ENCODE peak calls at places on chromosomes 2 and 18, in six cellular contexts. Q is T-helper 17 cell; B is stimulated activated CD8-positive, alpha-beta memory T cell treated with anti-CD3 and anti-CD28 coated beads, Interleukin-15, amount 100 ng/mL, for 4 hours; E is SK-N-SH; M is NCI-H524 treated with DMSO at 0.1 percent for 48 hours; W is activated naive CD4-positive, alpha-beta T cell. T is an unnamed sample.

GRCh38 chr2:101983928-101984327 is 7.8 kb upstream of the IL1R2 start:
- DNase-seq in Q (no peak), E (peak), W (no peak), M (no peak), B (no peak), T (no peak)

GRCh38 chr2:7974086-7974485 is 707.8 kb upstream of the ID2 start:
- DNase-seq in W (no peak), M (no peak), Q (no peak), E (no peak), B (no peak), T (no peak)

GRCh38 chr2:62741127-62741526 is 35.6 kb downstream of the EHBP1 start:
- DNase-seq in Q (no peak), W (no peak), E (no peak), B (no peak), M (no peak), T (no peak)

GRCh38 chr18:21843340-21843739 is 102.7 kb downstream of the MIB1 start:
- DNase-seq in E (no peak), Q (no peak), M (no peak), W (no peak), B (no peak), T (no peak)

GRCh38 chr2:240960963-240961876 is 37.2 kb upstream of the SNED1 start:
- DNase-seq in E (no peak), W (no peak), Q (no peak), B (no peak), M (no peak), T (no peak)

GRCh38 chr2:202007015-202008011 is 26.3 kb upstream of the FZD7 start:
- DNase-seq in B (no peak), E (no peak), M (no peak), Q (no peak), W (no peak), T (no peak)

GRCh38 chr2:204202253-204202652 is 265.7 kb downstream of the ICOS start:
- DNase-seq in M (no peak), B (no peak), E (no peak), Q (no peak), W (no peak), T (no peak)

GRCh38 chr2:223591596-223591995 is 10.6 kb downstream of the SCG2 start:
- DNase-seq in E (no peak), Q (no peak), W (no peak), M (no peak), B (no peak), T (no peak)

GRCh38 chr18:62485684-62486083 is 37.1 kb upstream of the ZCCHC2 start:
- DNase-seq in W (no peak), M (no peak), E (no peak), Q (no peak), B (no peak), T (no peak)

GRCh38 chr2:10475221-10475722 is 27.1 kb upstream of the ODC1 start:
- DNase-seq in W (no peak), Q (no peak), M (no peak), B (no peak), E (no peak), T (no peak)

GRCh38 chr2:78615956-78616355 is 409.5 kb upstream of the REG3G start:
- DNase-seq in B (no peak), M (no peak), E (no peak), W (no peak), Q (no peak), T (no peak)

GRCh38 chr2:37149626-37150322 is 7.0 kb downstream of the EIF2AK2 start:
- DNase-seq in B (no peak), Q (no peak), M (no peak), E (no peak), W (no peak), T (no peak)

GRCh38 chr2:228417526-228417925 is 236.0 kb upstream of the SPHKAP start:
- DNase-seq in M (no peak), E (no peak), B (no peak), W (no peak), Q (no peak), T (no peak)

GRCh38 chr2:178863856-178864620 is 56.8 kb upstream of the TTN start:
- DNase-seq in Q (no peak), E (no peak), B (no peak), W (no peak), M (no peak), T (peak)

GRCh38 chr2:127508621-127509034 is 17.7 kb downstream of the IWS1 start:
- DNase-seq in W (no peak), B (no peak), Q (no peak), M (peak), E (peak), T (peak)

GRCh38 chr2:105398522-105399206 is at the start of gene FHL2:
- DNase-seq in M (no peak), Q (peak), B (peak), E (peak), W (peak), T (no peak)

GRCh38 chr2:150464270-150464669 is 23.2 kb downstream of the RND3 start:
- DNase-seq in M (no peak), B (no peak), E (no peak), W (no peak), Q (no peak), T (no peak)

GRCh38 chr2:37766087-37766486 is 94.6 kb upstream of the CDC42EP3 start:
- DNase-seq in E (no peak), W (no peak), M (no peak), B (no peak), Q (no peak), T (no peak)

GRCh38 chr2:127721311-127721977 is 20.1 kb downstream of the SFT2D3 start:
- DNase-seq in E (no peak), M (no peak), B (no peak), Q (no peak), W (no peak), T (no peak)

GRCh38 chr2:222708274-222708710 is 36.8 kb downstream of the MOGAT1 start:
- DNase-seq in B (peak), Q (peak), W (peak), M (no peak), E (peak), T (peak)

GRCh38 chr2:53091183-53091582 is 676.4 kb upstream of the CHAC2 start:
- DNase-seq in W (no peak), B (no peak), Q (no peak), E (no peak), M (no peak), T (no peak)

GRCh38 chr2:6865346-6866238 is at the start of gene CMPK2:
- DNase-seq in B (peak), Q (peak), M (no peak), E (peak), W (peak), T (no peak)

GRCh38 chr2:46493241-46493970 is 14.0 kb downstream of the TMEM247 start:
- DNase-seq in B (no peak), Q (no peak), E (no peak), M (no peak), W (no peak), T (no peak)

GRCh38 chr2:226631671-226632070 is 167.9 kb downstream of the IRS1 start:
- DNase-seq in M (no peak), Q (no peak), B (no peak), W (no peak), E (no peak), T (no peak)

GRCh38 chr2:73069855-73070650 is 1.5 kb downstream of the SFXN5 start:
- DNase-seq in W (no peak), M (no peak), B (no peak), Q (no peak), E (no peak), T (no peak)

GRCh38 chr2:120818441-120818920 is 82.8 kb downstream of the GLI2 start:
- DNase-seq in W (no peak), B (no peak), Q (no peak), E (no peak), M (no peak), T (no peak)

GRCh38 chr2:15259356-15259756 is 301.8 kb downstream of the NBAS start:
- DNase-seq in B (no peak), Q (no peak), E (no peak), W (no peak), M (no peak), T (no peak)

GRCh38 chr18:68330658-68331057 is 384.2 kb downstream of the TMX3 start:
- DNase-seq in Q (no peak), B (no peak), E (no peak), W (no peak), M (no peak), T (no peak)

GRCh38 chr18:1751249-1751648 is 820.1 kb downstream of the METTL4 start:
- DNase-seq in M (no peak), E (no peak), B (no peak), Q (no peak), W (no peak), T (no peak)

GRCh38 chr2:84846732-84847131 is 34.2 kb downstream of the TRABD2A start:
- DNase-seq in Q (no peak), E (no peak), B (no peak), W (no peak), M (no peak), T (peak)

GRCh38 chr2:47870668-47871540 is 35.4 kb downstream of the FBXO11 start:
- DNase-seq in Q (no peak), W (no peak), E (no peak), M (no peak), B (no peak), T (no peak)

GRCh38 chr2:51013060-51013746 is 18.7 kb downstream of the NRXN1 start:
- DNase-seq in Q (no peak), W (no peak), E (no peak), M (peak), B (no peak), T (no peak)

GRCh38 chr2:151973901-151974199 is 125.0 kb downstream of the CACNB4 start:
- DNase-seq in E (peak), B (no peak), M (peak), W (no peak), Q (no peak), T (no peak)

GRCh38 chr18:7367336-7367735 is 136.4 kb downstream of the LRRC30 start:
- DNase-seq in Q (no peak), E (no peak), M (no peak), W (no peak), B (no peak), T (no peak)